ENCODE peak calls at places on chromosome 13, in five cellular contexts. K, A, V, B and Y are unnamed samples. For H3K36me3 and H3K4me1, the result is how much of the 10 kb centered on the place peaks cover.

GRCh38 chr13:105732946-105733529 is 802.4 kb downstream of the EFNB2 start:
- DNase-seq in K (no peak), B (no peak), V (no peak), A (no peak), Y (no peak)

GRCh38 chr13:70088926-70089325 is 18.7 kb upstream of the ATXN8OS start:
- DNase-seq in B (no peak), V (no peak), K (no peak), A (no peak), Y (no peak)

GRCh38 chr13:106867249-106867648 is 299.3 kb upstream of the ARGLU1 start:
- DNase-seq in A (peak), B (no peak), V (no peak), K (no peak), Y (no peak)

GRCh38 chr13:113904411-113904810 is 40.5 kb upstream of the GAS6 start:
- DNase-seq in K (no peak), V (peak), B (peak), A (peak), Y (peak)

GRCh38 chr13:45678282-45678681 is 23.8 kb upstream of the CBY2 start:
- DNase-seq in A (no peak), V (no peak), B (no peak), K (peak), Y (no peak)

GRCh38 chr13:30615851-30616311 is 1.8 kb upstream of the USPL1 start:
- DNase-seq in A (no peak), B (no peak), V (no peak), K (no peak), Y (peak)

GRCh38 chr13:80400164-80400767 is 59.3 kb upstream of the SPRY2 start:
- DNase-seq in K (no peak), A (no peak), V (no peak), B (no peak), Y (peak)

GRCh38 chr13:75135325-75135825 is 346.6 kb downstream of the TBC1D4 start:
- DNase-seq in K (no peak), A (no peak), V (no peak), B (no peak), Y (no peak)

GRCh38 chr13:72163671-72164070 is 296.7 kb upstream of the DACH1 start:
- DNase-seq in V (no peak), B (no peak), A (peak), K (peak), Y (no peak)

GRCh38 chr13:113803409-113804016 is 44.5 kb downstream of the TMEM255B start:
- DNase-seq in K (no peak), B (no peak), V (no peak), A (no peak), Y (no peak)

GRCh38 chr13:51770681-51771417 is 33.1 kb downstream of the DHRS12 start:
- DNase-seq in B (peak), V (no peak), A (no peak), K (no peak), Y (peak)

GRCh38 chr13:77477299-77477848 is 58.1 kb upstream of the SCEL start:
- DNase-seq in A (no peak), K (no peak), B (no peak), V (no peak), Y (no peak)

GRCh38 chr13:57627663-57628062 is 3.9 kb upstream of the PCDH17 start:
- DNase-seq in B (no peak), A (no peak), V (no peak), K (no peak), Y (no peak)

GRCh38 chr13:40143559-40143958 is 488.1 kb downstream of the COG6 start:
- DNase-seq in K (no peak), A (no peak), V (no peak), B (no peak), Y (no peak)

GRCh38 chr13:40402931-40403412 is 263.5 kb downstream of the FOXO1 start:
- DNase-seq in V (no peak), K (no peak), A (peak), B (no peak), Y (peak)

GRCh38 chr13:109783815-109784589 is 2.4 kb downstream of the IRS2 start:
- DNase-seq in B (no peak), K (no peak), A (peak), V (no peak), Y (no peak)

GRCh38 chr13:65530688-65531087 is 1699.4 kb downstream of the PCDH9 start:
- DNase-seq in V (no peak), K (no peak), B (no peak), A (no peak), Y (no peak)

GRCh38 chr13:108425056-108425455 is 155.5 kb downstream of the TNFSF13B start:
- DNase-seq in B (no peak), A (no peak), K (no peak), V (no peak), Y (no peak)

GRCh38 chr13:24747248-24748151 is 16.5 kb upstream of the RNF17 start:
- DNase-seq in A (no peak), B (no peak), V (no peak), K (peak), Y (no peak)

GRCh38 chr13:75566658-75567057 is 17.1 kb downstream of the UCHL3 start:
- DNase-seq in A (no peak), V (no peak), B (no peak), K (no peak), Y (peak)

GRCh38 chr13:44734204-44734707 is 158.1 kb upstream of the TSC22D1 start:
- DNase-seq in B (no peak), A (no peak), K (no peak), V (peak), Y (no peak)

GRCh38 chr13:82010780-82011179 is 1669.9 kb upstream of the SPRY2 start:
- DNase-seq in A (no peak), K (no peak), V (no peak), B (no peak), Y (no peak)

GRCh38 chr13:78625384-78625783 is 22.0 kb upstream of the POU4F1 start:
- DNase-seq in K (no peak), V (no peak), A (no peak), B (no peak), Y (no peak)

GRCh38 chr13:49681837-49682236 is 9.4 kb downstream of the EBPL start:
- DNase-seq in K (no peak), A (no peak), B (peak), V (no peak), Y (no peak)

GRCh38 chr13:99605417-99606321 is 104.4 kb downstream of the TM9SF2 start:
- DNase-seq in V (peak), A (peak), B (no peak), K (peak), Y (peak)

GRCh38 chr13:23159205-23159586 is 21.6 kb upstream of the SGCG start:
- DNase-seq in V (no peak), A (no peak), B (no peak), K (peak), Y (peak)

GRCh38 chr13:23160241-23161175 is 20.3 kb upstream of the SGCG start:
- DNase-seq in K (peak), B (no peak), A (no peak), V (no peak), Y (no peak)

GRCh38 chr13:23161176-23161825 is 19.5 kb upstream of the SGCG start:
- DNase-seq in B (no peak), V (no peak), A (no peak), K (no peak), Y (no peak)

GRCh38 chr13:23159587-23160240 is 21.1 kb upstream of the SGCG start:
- DNase-seq in K (no peak), A (no peak), B (no peak), V (no peak), Y (no peak)
- H3K36me3 ChIP-seq in K (under half), A (under half), B (under half), V (under half), Y (under half)

GRCh38 chr13:98536729-98537128 is 40.2 kb downstream of the STK24 start:
- DNase-seq in K (no peak), A (no peak), B (no peak), V (no peak), Y (no peak)
- H3K4me1 ChIP-seq in K (under half), A (under half), B (under half), V (under half), Y (under half)

GRCh38 chr13:98187155-98187726 is 10.2 kb upstream of the RNF113B start:
- DNase-seq in V (no peak), B (no peak), A (no peak), K (no peak), Y (no peak)

GRCh38 chr13:98189841-98190505 is 12.9 kb upstream of the RNF113B start:
- DNase-seq in K (no peak), A (peak), B (no peak), V (no peak), Y (no peak)

GRCh38 chr13:98187862-98188261 is 10.8 kb upstream of the RNF113B start:
- DNase-seq in B (no peak), A (no peak), V (no peak), K (no peak), Y (no peak)

GRCh38 chr13:98190889-98191444 is 13.9 kb upstream of the RNF113B start:
- DNase-seq in A (peak), V (no peak), K (no peak), B (no peak), Y (no peak)

DNA sequence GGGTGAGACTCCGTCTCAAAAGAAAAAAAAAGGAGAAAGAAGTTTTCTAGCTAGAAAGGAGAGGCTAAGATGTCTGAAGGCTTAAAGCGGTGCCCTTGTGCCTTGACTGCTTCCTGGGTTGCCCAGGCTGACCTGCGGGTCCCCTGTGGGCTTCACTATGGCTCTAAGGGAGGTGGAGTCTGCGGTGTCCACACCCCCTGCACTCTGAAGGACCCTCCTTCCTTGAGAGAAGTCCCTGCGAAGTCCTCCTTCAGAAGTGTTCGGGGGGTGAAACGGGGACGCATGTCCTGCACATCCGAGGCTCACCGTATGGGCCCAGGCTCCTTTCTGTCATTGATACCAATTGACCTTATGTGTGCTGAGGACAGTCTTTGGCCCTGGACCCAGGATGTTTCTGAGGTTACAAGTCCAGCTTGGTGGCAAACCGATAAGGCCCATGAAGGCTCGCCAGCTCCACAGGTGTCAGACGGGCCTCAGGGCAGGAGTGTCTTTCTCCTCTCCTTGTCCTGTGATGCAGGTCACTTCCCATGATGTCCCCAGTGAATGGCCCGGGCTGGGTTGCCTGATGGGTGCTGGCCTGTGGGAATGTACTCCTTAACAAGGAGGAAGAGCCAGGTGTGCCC is 11.6 kb upstream of the RNF113B start:
- DNase-seq in K (no peak), V (no peak), A (no peak), B (no peak), Y (no peak)
- H3K27ac ChIP-seq in K (no peak), V (peak), A (no peak), B (no peak), Y (no peak)

DNA sequence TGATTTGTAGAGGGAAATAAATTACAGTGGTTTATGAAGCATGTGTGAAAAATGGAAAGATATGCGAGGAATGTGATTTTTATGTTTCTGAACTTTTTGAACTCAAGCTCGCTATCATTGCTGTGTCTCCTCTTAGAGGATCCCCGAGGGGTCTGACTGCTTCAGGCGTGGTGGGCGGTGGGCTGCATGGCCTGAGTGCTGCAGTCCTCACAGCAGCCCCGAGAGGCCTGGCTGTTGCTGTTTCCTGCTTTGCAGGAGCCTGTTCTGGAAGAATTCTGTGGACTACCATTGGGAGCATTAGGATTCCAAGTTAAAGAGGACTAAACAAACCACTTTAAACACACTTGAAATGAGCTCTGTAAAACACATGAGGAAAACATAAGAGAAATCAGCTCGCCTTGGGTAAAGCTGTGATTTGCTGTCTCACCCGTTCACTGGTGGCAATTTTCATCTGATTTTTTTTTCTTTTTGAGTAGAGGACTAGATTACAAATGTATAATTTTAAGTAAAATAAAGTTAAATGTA is 95.9 kb downstream of the ARHGEF7 start:
- DNase-seq in A (no peak), V (no peak), B (no peak), K (no peak), Y (no peak)
- H3K36me3 ChIP-seq in A (under half), V (under half), B (under half), K (under half), Y (under half)